ENCODE peak calls at places on chromosome 15, in five cellular contexts. R is HFF-Myc, J is cardiac fibroblast, S is dorsolateral prefrontal cortex, A is ascending aorta. K is an unnamed sample.

GRCh38 chr15:27592036-27592725 is 506.9 kb downstream of the OCA2 start:
- DNase-seq in R (no peak), J (no peak), S (no peak), A (no peak), K (peak; percentile 48)

GRCh38 chr15:82805994-82806406 is at the start of gene FSD2:
- DNase-seq in R (no peak), J (no peak), S (no peak), A (no peak), K (no peak)

GRCh38 chr15:25786040-25786439 is 77.1 kb downstream of the ATP10A start:
- DNase-seq in R (no peak), J (no peak), S (no peak), A (no peak), K (no peak)

GRCh38 chr15:51366071-51366470 is 24.6 kb downstream of the GLDN start:
- DNase-seq in R (no peak), J (no peak), S (no peak), A (no peak), K (no peak)

GRCh38 chr15:80580107-80580506 is 115.0 kb upstream of the ABHD17C start:
- DNase-seq in R (peak; percentile 68), J (peak; percentile 81), S (no peak), A (no peak), K (peak; percentile 81)

GRCh38 chr15:70788114-70789049 is 25.0 kb upstream of the UACA start:
- DNase-seq in R (peak; percentile 89), J (peak; percentile 47), S (no peak), A (peak; percentile 16), K (peak; percentile 30)

GRCh38 chr15:89179966-89180875 is 41.2 kb downstream of the RLBP1 start:
- DNase-seq in R (no peak), J (peak; percentile 60), S (no peak), A (no peak), K (peak; percentile 43)

GRCh38 chr15:83067638-83067962 is 548 bp upstream of the BTBD1 start:
- DNase-seq in R (no peak), J (no peak), S (no peak), A (no peak), K (no peak)

GRCh38 chr15:88835119-88835518 is 31.9 kb downstream of the ACAN start:
- DNase-seq in R (no peak), J (peak; percentile 16), S (no peak), A (no peak), K (no peak)

GRCh38 chr15:90680371-90680935 is 36.7 kb upstream of the BLM start:
- DNase-seq in R (peak; percentile 92), J (peak; percentile 95), S (no peak), A (peak; percentile 86), K (peak; percentile 95)

GRCh38 chr15:68511073-68511991 is 67.5 kb upstream of the CORO2B start:
- DNase-seq in R (no peak), J (peak; percentile 30), S (no peak), A (no peak), K (peak; percentile 74)

GRCh38 chr15:90859234-90860131 is 8.9 kb upstream of the FURIN start:
- DNase-seq in R (no peak), J (no peak), S (no peak), A (no peak), K (no peak)

GRCh38 chr15:51749307-51749706 is 2.1 kb upstream of the TMOD2 start:
- DNase-seq in R (no peak), J (no peak), S (no peak), A (no peak), K (no peak)

GRCh38 chr15:91694131-91694828 is 159.2 kb upstream of the SLCO3A1 start:
- DNase-seq in R (no peak), J (peak; percentile 63), S (no peak), A (peak; percentile 74), K (peak; percentile 74)

GRCh38 chr15:98003528-98003927 is 43.0 kb downstream of the ARRDC4 start:
- DNase-seq in R (no peak), J (no peak), S (no peak), A (no peak), K (no peak)

GRCh38 chr15:71002321-71002720 is 109.7 kb downstream of the LRRC49 start:
- DNase-seq in R (no peak), J (peak; percentile 51), S (no peak), A (no peak), K (peak; percentile 39)

GRCh38 chr15:65189102-65189740 is 4.1 kb upstream of the CLPX start:
- DNase-seq in R (no peak), J (peak; percentile 75), S (no peak), A (no peak), K (peak; percentile 61)

GRCh38 chr15:85377986-85378385 is 2.4 kb upstream of the AKAP13 start:
- DNase-seq in R (no peak), J (no peak), S (no peak), A (no peak), K (no peak)

GRCh38 chr15:90336705-90337141 is 15.4 kb upstream of the ZNF774 start:
- DNase-seq in R (no peak), J (peak; percentile 25), S (no peak), A (no peak), K (peak; percentile 34)

GRCh38 chr15:32668942-32669341 is 27.4 kb downstream of the SCG5 start:
- DNase-seq in R (no peak), J (no peak), S (no peak), A (no peak), K (no peak)

GRCh38 chr15:75030424-75030823 is 7.0 kb downstream of the PPCDC start:
- DNase-seq in R (no peak), J (no peak), S (no peak), A (no peak), K (no peak)

GRCh38 chr15:50257924-50258323 is 7.6 kb downstream of the HDC start:
- DNase-seq in R (no peak), J (peak; percentile 50), S (no peak), A (no peak), K (peak; percentile 27)

GRCh38 chr15:90006217-90007088 is 5.3 kb downstream of the ZNF710 start:
- DNase-seq in R (no peak), J (no peak), S (no peak), A (no peak), K (no peak)

GRCh38 chr15:42679285-42680141 is 57.4 kb downstream of the CDAN1 start:
- DNase-seq in R (no peak), J (no peak), S (no peak), A (no peak), K (no peak)

GRCh38 chr15:69624816-69625215 is 172.2 kb downstream of the RPLP1 start:
- DNase-seq in R (no peak), J (no peak), S (no peak), A (no peak), K (no peak)

GRCh38 chr15:66480267-66480666 is 17.3 kb downstream of the SNAPC5 start:
- DNase-seq in R (no peak), J (no peak), S (no peak), A (no peak), K (no peak)

GRCh38 chr15:60476713-60477112 is 2.2 kb downstream of the ICE2 start:
- DNase-seq in R (no peak), J (peak; percentile 31), S (no peak), A (no peak), K (peak; percentile 50)

GRCh38 chr15:75306188-75306587 is 23.6 kb downstream of the GOLGA6D start:
- DNase-seq in R (no peak), J (no peak), S (no peak), A (no peak), K (no peak)

GRCh38 chr15:101148881-101149664 is 102.8 kb downstream of the CHSY1 start:
- DNase-seq in R (no peak), J (no peak), S (no peak), A (no peak), K (no peak)

GRCh38 chr15:57388199-57388863 is 12.0 kb downstream of the CGNL1 start:
- DNase-seq in R (no peak), J (no peak), S (no peak), A (no peak), K (no peak)

GRCh38 chr15:73697033-73697467 is 12.9 kb downstream of the CD276 start:
- DNase-seq in R (peak; percentile 90), J (peak; percentile 95), S (peak; percentile 54), A (peak; percentile 90), K (peak; percentile 97)

GRCh38 chr15:96340348-96340610 is 9.8 kb downstream of the NR2F2 start:
- DNase-seq in R (no peak), J (no peak), S (no peak), A (no peak), K (no peak)
- H3K4me3 ChIP-seq in R (peak overlapping the region; percentile 95), J (peak overlapping the region; percentile 92), S (peak overlapping the region; percentile 57), A (peak overlapping the region; percentile 95), K (peak overlapping the region; percentile 99)

DNA sequence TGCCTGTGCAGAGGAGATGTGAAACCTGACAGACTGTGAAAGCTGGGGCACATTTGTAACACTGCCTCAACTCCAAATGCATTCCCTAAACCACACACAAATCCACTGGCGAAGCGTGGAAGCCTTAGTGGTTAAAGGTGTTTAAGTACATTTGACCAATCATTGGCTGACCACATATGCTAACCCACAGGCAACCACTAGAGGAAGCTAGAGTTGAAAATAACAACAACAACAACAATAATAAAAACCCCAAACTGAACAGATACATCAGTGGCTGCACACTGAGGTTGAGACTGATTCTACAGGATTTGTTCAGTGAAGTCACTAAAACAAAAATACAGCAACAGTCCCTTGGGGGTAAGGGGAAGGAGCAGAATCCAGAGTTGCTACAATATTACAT is 129.7 kb downstream of the TJP1 start:
- DNase-seq in R (no peak), J (peak; percentile 27), S (no peak), A (peak; percentile 31), K (no peak)
- TF ChIP-seq CTCF in R (peak; percentile 16), J (peak; percentile 58), S (peak; percentile 44), A (no peak), K (peak; percentile 31)

GRCh38 chr15:77028451-77029165 is 33.7 kb downstream of the PSTPIP1 start:
- DNase-seq in R (no peak), J (no peak), S (peak; percentile 8), A (peak; percentile 55), K (no peak)
- H3K4me3 ChIP-seq in R (no peak overlapping the region), J (peak overlapping the region; percentile 30), S (no peak overlapping the region), A (no peak overlapping the region), K (peak overlapping the region; percentile 33)

GRCh38 chr15:55915876-55916567 is 77.4 kb downstream of the NEDD4 start:
- DNase-seq in R (no peak), J (peak; percentile 68), S (no peak), A (no peak), K (no peak)

GRCh38 chr15:55914446-55914845 is 79.0 kb downstream of the NEDD4 start:
- DNase-seq in R (no peak), J (peak; percentile 53), S (no peak), A (no peak), K (peak; percentile 39)

GRCh38 chr15:55917881-55918296 is 75.5 kb downstream of the NEDD4 start:
- DNase-seq in R (peak; percentile 88), J (peak; percentile 93), S (no peak), A (no peak), K (peak; percentile 93)

GRCh38 chr15:55915221-55915620 is 78.2 kb downstream of the NEDD4 start:
- DNase-seq in R (no peak), J (peak; percentile 59), S (no peak), A (no peak), K (peak; percentile 39)

DNA sequence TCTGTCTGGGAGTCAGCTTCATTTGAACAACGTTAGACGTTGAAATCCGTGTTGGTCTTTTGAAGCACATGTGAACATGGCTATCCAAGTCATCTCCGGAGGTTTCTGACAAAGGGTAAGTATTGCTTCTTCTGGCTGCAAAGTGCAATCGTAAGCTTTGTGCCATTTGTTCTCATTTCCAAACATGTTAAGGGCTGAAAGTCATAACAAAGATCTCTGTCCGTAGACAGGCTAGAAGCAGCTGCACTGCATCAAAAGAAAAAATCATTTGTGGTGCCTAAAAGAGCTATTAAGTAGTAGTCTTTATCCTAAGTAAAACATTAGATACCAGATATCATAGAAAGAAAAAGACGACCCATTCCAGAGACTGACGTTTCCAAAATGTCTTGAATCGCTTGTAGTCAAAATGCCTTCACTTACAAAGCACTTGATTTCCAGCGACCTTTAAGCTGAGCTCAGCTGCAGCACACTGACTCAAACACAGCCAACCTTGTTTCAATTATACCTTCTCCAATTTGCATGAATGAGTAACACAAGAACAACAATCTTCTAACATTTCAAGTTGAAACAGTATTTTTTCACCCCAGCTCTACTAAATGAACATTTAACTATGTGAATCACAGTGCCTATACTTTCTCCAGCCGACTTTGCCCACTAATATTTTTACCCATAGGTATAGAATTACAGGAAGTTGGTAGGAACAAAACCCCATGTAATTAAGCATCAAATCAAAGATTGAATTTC is 76.6 kb downstream of the NEDD4 start:
- DNase-seq in R (peak; percentile 73), J (peak; percentile 80), S (no peak), A (no peak), K (peak; percentile 85)
- TF ChIP-seq CTCF in R (no peak), J (no peak), S (no peak), A (no peak), K (no peak)